ENCODE peak calls at places on chromosomes 4 and X, in nine cellular contexts. O is IMR-90; F is naive B cell; U is mucosa of descending colon; K is T-helper 2 cell; W is dorsolateral prefrontal cortex; R is MM.1S; C is GM13976; V is activated naive CD4-positive, alpha-beta T cell treated with anti-CD3 and anti-CD28 coated beads, Interleukin-2, amount 50 U/mL, for 16 hours. J is an unnamed sample.

GRCh38 chrX:107677501-107677901 is 49.2 kb downstream of the PRPS1 start:
- DNase-seq in O (no peak), W (no peak), K (no peak), U (no peak), C (no peak), R (no peak), F (no peak), V (no peak), J (peak)

GRCh38 chrX:153645921-153646481 is 1.0 kb upstream of the DUSP9 start:
- DNase-seq in F (no peak), R (no peak), K (no peak), O (no peak), W (no peak), C (no peak), V (no peak), U (peak), J (no peak)

GRCh38 chr4:10803944-10804343 is 119.4 kb upstream of the CLNK start:
- DNase-seq in R (no peak), K (no peak), V (no peak), O (no peak), C (no peak), U (no peak), W (no peak), F (no peak), J (no peak)

GRCh38 chr4:150045410-150045809 is 32.8 kb upstream of the DCLK2 start:
- DNase-seq in U (no peak), F (no peak), W (no peak), O (no peak), K (no peak), V (no peak), R (no peak), C (no peak), J (no peak)

GRCh38 chr4:188387134-188387791 is 248.0 kb downstream of the TRIML1 start:
- DNase-seq in U (no peak), V (no peak), F (no peak), W (no peak), C (no peak), K (no peak), O (peak), R (peak), J (peak)

GRCh38 chrX:138504254-138504653 is 207.3 kb downstream of the FGF13 start:
- DNase-seq in O (no peak), V (no peak), R (no peak), U (no peak), C (no peak), F (no peak), W (no peak), K (no peak), J (no peak)

GRCh38 chrX:113959912-113960626 is 623.8 kb upstream of the HTR2C start:
- DNase-seq in R (no peak), W (no peak), K (no peak), C (no peak), U (no peak), F (no peak), V (no peak), O (no peak), J (no peak)

GRCh38 chrX:148634591-148634990 is 134.2 kb downstream of the AFF2 start:
- DNase-seq in V (no peak), R (no peak), O (no peak), F (no peak), U (no peak), C (no peak), W (no peak), K (no peak), J (no peak)

GRCh38 chr4:6332042-6332668 is 62.5 kb downstream of the WFS1 start:
- DNase-seq in K (no peak), R (peak), F (no peak), W (peak), O (peak), U (no peak), C (peak), V (no peak), J (peak)

GRCh38 chrX:340121-340520 is 21.5 kb upstream of the GTPBP6 start:
- DNase-seq in C (no peak), F (no peak), O (no peak), R (no peak), U (peak), K (no peak), W (no peak), V (no peak), J (no peak)

GRCh38 chrX:16155586-16155985 is 11.7 kb upstream of the MAGEB17 start:
- DNase-seq in R (no peak), K (no peak), V (no peak), C (no peak), F (no peak), W (no peak), U (no peak), O (no peak), J (no peak)

GRCh38 chrX:135086197-135086854 is 34.0 kb downstream of the ETDB start:
- DNase-seq in C (peak), O (peak), F (peak), K (no peak), U (no peak), V (peak), W (peak), R (peak), J (peak)

GRCh38 chrX:68177542-68177941 is 255.8 kb downstream of the OPHN1 start:
- DNase-seq in K (no peak), C (no peak), V (no peak), R (no peak), O (peak), F (no peak), U (no peak), W (no peak), J (peak)

GRCh38 chrX:40877869-40878268 is 142.5 kb upstream of the MED14 start:
- DNase-seq in U (no peak), O (peak), V (no peak), C (no peak), R (peak), K (no peak), F (peak), W (no peak), J (peak)

GRCh38 chr4:76956961-76957738 is 7.6 kb downstream of the SEPTIN11 start:
- DNase-seq in C (no peak), F (no peak), W (no peak), U (no peak), K (no peak), O (no peak), R (no peak), V (no peak), J (no peak)

GRCh38 chr4:140243345-140243753 is 89.4 kb upstream of the MAML3 start:
- DNase-seq in U (peak), V (no peak), R (no peak), O (no peak), F (peak), C (peak), W (no peak), K (no peak), J (no peak)

GRCh38 chrX:38890326-38890725 is 89.1 kb downstream of the MID1IP1 start:
- DNase-seq in F (no peak), O (no peak), C (no peak), W (no peak), V (no peak), U (no peak), R (no peak), K (no peak), J (no peak)

GRCh38 chr4:118224239-118224829 is 128.5 kb downstream of the PRSS12 start:
- DNase-seq in R (peak), O (peak), F (peak), C (peak), U (no peak), V (no peak), W (peak), K (no peak), J (peak)

GRCh38 chr4:118206627-118207026 is 146.2 kb downstream of the PRSS12 start:
- DNase-seq in C (no peak), U (no peak), W (no peak), V (no peak), R (no peak), F (no peak), K (no peak), O (peak), J (no peak)

GRCh38 chrX:47380268-47380667 is 9.9 kb downstream of the ZNF157 start:
- DNase-seq in O (no peak), K (peak), C (peak), R (no peak), W (no peak), V (peak), F (peak), U (peak), J (no peak)

GRCh38 chr4:147108409-147108808 is 162.7 kb upstream of the TTC29 start:
- DNase-seq in C (no peak), V (no peak), K (no peak), R (no peak), F (no peak), O (peak), U (no peak), W (no peak), J (peak)

GRCh38 chr4:2243682-2244380 is 1.9 kb upstream of the HAUS3 start:
- DNase-seq in U (peak), O (peak), W (peak), C (peak), K (no peak), V (no peak), R (peak), F (no peak), J (peak)

GRCh38 chrX:49172280-49172780 is 632 bp downstream of the PLP2 start:
- DNase-seq in F (peak), R (peak), C (peak), O (peak), U (peak), K (peak), V (peak), W (peak), J (peak)

GRCh38 chrX:136028383-136028984 is 43.2 kb downstream of the SLC9A6 start:
- DNase-seq in C (peak), R (peak), W (no peak), V (no peak), K (no peak), O (peak), U (no peak), F (peak), J (peak)

GRCh38 chrX:50747471-50747900 is 66.5 kb downstream of the SHROOM4 start:
- DNase-seq in C (peak), V (no peak), K (no peak), O (peak), U (no peak), W (no peak), R (no peak), F (no peak), J (peak)

GRCh38 chr4:15740764-15741404 is 37.2 kb upstream of the CD38 start:
- DNase-seq in O (no peak), W (no peak), K (no peak), V (no peak), F (no peak), R (no peak), C (no peak), U (no peak), J (no peak)

GRCh38 chr4:170004656-170005250 is 21.4 kb downstream of the MFAP3L start:
- DNase-seq in K (no peak), C (no peak), F (no peak), O (no peak), W (no peak), V (no peak), R (no peak), U (no peak), J (no peak)

J was measured in choroid plexus epithelial cell.